ENCODE peak calls at places on chromosome 1, in six cellular contexts. One of them, this sample, is unnamed.

GRCh38 chr1:94602312-94602711 is 60.8 kb upstream of the F3 start:
- DNase-seq in kidney epithelial cell: no peak
- DNase-seq in posterior cingulate gyrus: no peak
- DNase-seq in activated CD8-positive, alpha-beta memory T cell treated with anti-CD3 and anti-CD28 coated beads, Interleukin-2, amount 50 U/mL, for 4 hours: no peak
- DNase-seq in AG20443: peak
- DNase-seq in neural progenitor cell: no peak
- DNase-seq in this sample: no peak

GRCh38 chr1:34984435-34985062 is 598 bp downstream of the TMEM35B start:
- DNase-seq in activated CD8-positive, alpha-beta memory T cell treated with anti-CD3 and anti-CD28 coated beads, Interleukin-2, amount 50 U/mL, for 4 hours: no peak
- DNase-seq in neural progenitor cell: peak
- DNase-seq in kidney epithelial cell: no peak
- DNase-seq in posterior cingulate gyrus: no peak
- DNase-seq in AG20443: peak
- DNase-seq in this sample: peak

GRCh38 chr1:31780632-31781031 is 16.5 kb upstream of the ADGRB2 start:
- DNase-seq in posterior cingulate gyrus: no peak
- DNase-seq in AG20443: no peak
- DNase-seq in activated CD8-positive, alpha-beta memory T cell treated with anti-CD3 and anti-CD28 coated beads, Interleukin-2, amount 50 U/mL, for 4 hours: no peak
- DNase-seq in neural progenitor cell: no peak
- DNase-seq in kidney epithelial cell: no peak
- DNase-seq in this sample: peak

GRCh38 chr1:169044296-169044695 is 62.2 kb upstream of the ATP1B1 start:
- DNase-seq in AG20443: no peak
- DNase-seq in neural progenitor cell: no peak
- DNase-seq in posterior cingulate gyrus: no peak
- DNase-seq in kidney epithelial cell: no peak
- DNase-seq in activated CD8-positive, alpha-beta memory T cell treated with anti-CD3 and anti-CD28 coated beads, Interleukin-2, amount 50 U/mL, for 4 hours: no peak
- DNase-seq in this sample: no peak

GRCh38 chr1:53370369-53370961 is 42.6 kb upstream of the LRP8 start:
- DNase-seq in neural progenitor cell: no peak
- DNase-seq in kidney epithelial cell: no peak
- DNase-seq in AG20443: no peak
- DNase-seq in posterior cingulate gyrus: no peak
- DNase-seq in activated CD8-positive, alpha-beta memory T cell treated with anti-CD3 and anti-CD28 coated beads, Interleukin-2, amount 50 U/mL, for 4 hours: peak
- DNase-seq in this sample: no peak

GRCh38 chr1:117237701-117238413 is 27.1 kb upstream of the VTCN1 start:
- DNase-seq in posterior cingulate gyrus: no peak
- DNase-seq in AG20443: peak
- DNase-seq in activated CD8-positive, alpha-beta memory T cell treated with anti-CD3 and anti-CD28 coated beads, Interleukin-2, amount 50 U/mL, for 4 hours: no peak
- DNase-seq in neural progenitor cell: no peak
- DNase-seq in kidney epithelial cell: no peak
- DNase-seq in this sample: peak

GRCh38 chr1:53372501-53372951 is 44.7 kb upstream of the LRP8 start:
- DNase-seq in AG20443: no peak
- DNase-seq in posterior cingulate gyrus: no peak
- DNase-seq in neural progenitor cell: no peak
- DNase-seq in kidney epithelial cell: no peak
- DNase-seq in activated CD8-positive, alpha-beta memory T cell treated with anti-CD3 and anti-CD28 coated beads, Interleukin-2, amount 50 U/mL, for 4 hours: peak
- DNase-seq in this sample: no peak

GRCh38 chr1:37850352-37850955 is 8.9 kb downstream of the MTF1 start:
- DNase-seq in activated CD8-positive, alpha-beta memory T cell treated with anti-CD3 and anti-CD28 coated beads, Interleukin-2, amount 50 U/mL, for 4 hours: no peak
- DNase-seq in posterior cingulate gyrus: no peak
- DNase-seq in kidney epithelial cell: no peak
- DNase-seq in neural progenitor cell: no peak
- DNase-seq in AG20443: no peak
- DNase-seq in this sample: no peak

GRCh38 chr1:10975567-10976326 is 36.7 kb upstream of the TARDBP start:
- DNase-seq in posterior cingulate gyrus: peak
- DNase-seq in activated CD8-positive, alpha-beta memory T cell treated with anti-CD3 and anti-CD28 coated beads, Interleukin-2, amount 50 U/mL, for 4 hours: no peak
- DNase-seq in kidney epithelial cell: peak
- DNase-seq in neural progenitor cell: peak
- DNase-seq in AG20443: peak
- DNase-seq in this sample: peak